ENCODE peak calls at places on chromosomes 16 and 17, in six cellular contexts. I, N, T, X, O and U are unnamed samples.

GRCh38 chr17:10156579-10157488 is 41.6 kb downstream of the GAS7 start:
- DNase-seq in I (no peak), N (no peak), T (peak; percentile 35), X (no peak), O (no peak), U (peak; percentile 56)

GRCh38 chr17:64723781-64724180 is 61.7 kb upstream of the SMURF2 start:
- DNase-seq in I (peak; percentile 54), N (no peak), T (no peak), X (no peak), O (no peak), U (no peak)

GRCh38 chr17:61627125-61627524 is 36.1 kb upstream of the NACA2 start:
- DNase-seq in I (no peak), N (no peak), T (no peak), X (no peak), O (no peak), U (no peak)

GRCh38 chr16:10663744-10664143 is 31.0 kb downstream of the TEKT5 start:
- DNase-seq in I (no peak), N (no peak), T (no peak), X (no peak), O (no peak), U (no peak)

GRCh38 chr17:2995362-2995761 is 68.0 kb downstream of the OR1D5 start:
- DNase-seq in I (no peak), N (no peak), T (no peak), X (no peak), O (no peak), U (peak; percentile 39)

GRCh38 chr17:75876190-75876937 is 2.0 kb downstream of the TRIM47 start:
- DNase-seq in I (peak; percentile 42), N (no peak), T (peak; percentile 31), X (no peak), O (peak; percentile 61), U (peak; percentile 44)

GRCh38 chr17:1606352-1606985 is 22.2 kb downstream of the SLC43A2 start:
- DNase-seq in I (no peak), N (no peak), T (no peak), X (no peak), O (no peak), U (no peak)

GRCh38 chr17:75518201-75518600 is 1.9 kb downstream of the TSEN54 start:
- DNase-seq in I (no peak), N (no peak), T (no peak), X (no peak), O (peak; percentile 41), U (no peak)

GRCh38 chr16:27514806-27515205 is 34.9 kb downstream of the GTF3C1 start:
- DNase-seq in I (no peak), N (no peak), T (no peak), X (no peak), O (no peak), U (no peak)

GRCh38 chr16:75948441-75948840 is 222.2 kb upstream of the CPHXL start:
- DNase-seq in I (no peak), N (no peak), T (no peak), X (no peak), O (no peak), U (no peak)

GRCh38 chr16:84555418-84556196 is 51.1 kb upstream of the MEAK7 start:
- DNase-seq in I (no peak), N (no peak), T (no peak), X (no peak), O (no peak), U (no peak)

GRCh38 chr17:32927201-32927723 is 691 bp upstream of the TMEM98 start:
- DNase-seq in I (peak; percentile 50), N (no peak), T (peak; percentile 57), X (peak; percentile 37), O (no peak), U (no peak)

GRCh38 chr16:31253642-31254045 is 6.1 kb upstream of the ITGAM start:
- DNase-seq in I (no peak), N (peak; percentile 26), T (no peak), X (no peak), O (peak; percentile 50), U (peak; percentile 25)

GRCh38 chr17:71251936-71252335 is 868.9 kb upstream of the SOX9 start:
- DNase-seq in I (no peak), N (no peak), T (no peak), X (no peak), O (no peak), U (no peak)

GRCh38 chr16:71453051-71453450 is 9.0 kb downstream of the ZNF23 start:
- DNase-seq in I (no peak), N (no peak), T (no peak), X (peak; percentile 71), O (no peak), U (no peak)